ENCODE peak calls at places on chromosomes 12 and 14, in six cellular contexts. F is neural progenitor cell, N is GM23338, Z is PC-3, A is MM.1S, E is hepatocyte. S is an unnamed sample. For H3K79me2, the result is how much of the 10 kb centered on the place peaks cover.

GRCh38 chr14:58793096-58793740 is 155.5 kb downstream of the DACT1 start:
- DNase-seq in F (no peak), N (no peak), Z (peak), A (no peak), E (no peak), S (no peak)

GRCh38 chr14:54637270-54637669 is 70.3 kb downstream of the SAMD4A start:
- DNase-seq in F (no peak), N (no peak), Z (peak), A (no peak), E (no peak), S (no peak)

GRCh38 chr14:69539631-69540410 is 34.9 kb downstream of the CCDC177 start:
- DNase-seq in F (no peak), N (no peak), Z (no peak), A (no peak), E (no peak), S (peak)

GRCh38 chr12:31585271-31585670 is 5.7 kb downstream of the DENND5B start:
- DNase-seq in F (peak), N (no peak), Z (peak), A (no peak), E (no peak), S (peak)

GRCh38 chr12:76025601-76026575 is 5.7 kb downstream of the PHLDA1 start:
- DNase-seq in F (no peak), N (no peak), Z (peak), A (no peak), E (no peak), S (peak)

GRCh38 chr14:81055971-81056370 is 100.5 kb downstream of the TSHR start:
- DNase-seq in F (no peak), N (no peak), Z (no peak), A (no peak), E (no peak), S (no peak)

GRCh38 chr12:46299846-46300245 is 31.0 kb upstream of the SLC38A1 start:
- DNase-seq in F (no peak), N (no peak), Z (no peak), A (no peak), E (no peak), S (no peak)

GRCh38 chr12:99027491-99027890 is 382.4 kb downstream of the APAF1 start:
- DNase-seq in F (no peak), N (no peak), Z (no peak), A (no peak), E (no peak), S (no peak)

GRCh38 chr12:1716911-1717310 is 26.0 kb downstream of the ADIPOR2 start:
- DNase-seq in F (no peak), N (no peak), Z (no peak), A (no peak), E (no peak), S (peak)

GRCh38 chr12:92007787-92008186 is 137.9 kb downstream of the BTG1 start:
- DNase-seq in F (peak), N (peak), Z (no peak), A (no peak), E (no peak), S (no peak)

GRCh38 chr14:86541969-86542368 is 1012.0 kb downstream of the FLRT2 start:
- DNase-seq in F (no peak), N (no peak), Z (no peak), A (peak), E (no peak), S (no peak)

GRCh38 chr14:72155379-72155993 is 223.3 kb downstream of the RGS6 start:
- DNase-seq in F (no peak), N (no peak), Z (no peak), A (no peak), E (no peak), S (no peak)

GRCh38 chr14:68145539-68145938 is 326.0 kb downstream of the RAD51B start:
- DNase-seq in F (no peak), N (no peak), Z (no peak), A (no peak), E (no peak), S (peak)

GRCh38 chr12:83808591-83808990 is 1104.0 kb downstream of the SLC6A15 start:
- DNase-seq in F (no peak), N (no peak), Z (no peak), A (no peak), E (no peak), S (no peak)

GRCh38 chr12:15956413-15957185 is 45.5 kb downstream of the DERA start:
- DNase-seq in F (no peak), N (no peak), Z (peak), A (no peak), E (peak), S (no peak)

GRCh38 chr12:105455250-105455649 is 124.8 kb downstream of the C12orf75 start:
- DNase-seq in F (no peak), N (no peak), Z (peak), A (no peak), E (no peak), S (no peak)

GRCh38 chr12:43277630-43278267 is 274.3 kb downstream of the ADAMTS20 start:
- DNase-seq in F (no peak), N (no peak), Z (peak), A (no peak), E (peak), S (peak)

GRCh38 chr14:105150026-105150367 is 18.6 kb downstream of the JAG2 start:
- DNase-seq in F (no peak), N (no peak), Z (no peak), A (no peak), E (no peak), S (no peak)

GRCh38 chr14:34722723-34723545 is 8.5 kb upstream of the CFL2 start:
- DNase-seq in F (peak), N (peak), Z (peak), A (peak), E (peak), S (peak)

GRCh38 chr14:105526781-105527380 is 498 bp downstream of the TMEM121 start:
- DNase-seq in F (peak), N (peak), Z (no peak), A (no peak), E (peak), S (peak)

GRCh38 chr12:122064780-122065588 is 13.6 kb upstream of the MLXIP start:
- DNase-seq in F (peak), N (no peak), Z (peak), A (no peak), E (peak), S (peak)

GRCh38 chr14:105073720-105074600 is 8.7 kb upstream of the GPR132 start:
- DNase-seq in F (no peak), N (no peak), Z (no peak), A (no peak), E (no peak), S (no peak)

GRCh38 chr12:124913474-124914391 is 717 bp downstream of the UBC start:
- DNase-seq in F (peak), N (peak), Z (peak), A (peak), E (peak), S (peak)

GRCh38 chr12:29991924-29992323 is 208.2 kb upstream of the TMTC1 start:
- DNase-seq in F (no peak), N (no peak), Z (no peak), A (no peak), E (no peak), S (no peak)

GRCh38 chr12:34294137-34294536 is 271.8 kb downstream of the ALG10 start:
- DNase-seq in F (no peak), N (no peak), Z (no peak), A (no peak), E (no peak), S (no peak)

GRCh38 chr14:61841145-61841544 is 78.9 kb downstream of the SNAPC1 start:
- DNase-seq in F (no peak), N (no peak), Z (peak), A (no peak), E (peak), S (peak)

GRCh38 chr12:85835810-85836715 is at the start of gene RASSF9:
- DNase-seq in F (peak), N (peak), Z (peak), A (no peak), E (peak), S (peak)

GRCh38 chr12:101777476-101777875 is 38.2 kb upstream of the SYCP3 start:
- DNase-seq in F (no peak), N (no peak), Z (no peak), A (peak), E (no peak), S (no peak)

GRCh38 chr12:46556105-46556559 is 183.6 kb upstream of the SLC38A2 start:
- DNase-seq in F (no peak), N (no peak), Z (peak), A (peak), E (no peak), S (peak)

GRCh38 chr14:100313464-100314230 is 7.4 kb upstream of the SLC25A29 start:
- DNase-seq in F (no peak), N (no peak), Z (no peak), A (no peak), E (no peak), S (no peak)

GRCh38 chr12:124646385-124647230 is 79.2 kb upstream of the NCOR2 start:
- DNase-seq in F (no peak), N (peak), Z (no peak), A (no peak), E (no peak), S (peak)

GRCh38 chr14:70947739-70948138 is 40.5 kb downstream of the PCNX1 start:
- DNase-seq in F (no peak), N (peak), Z (peak), A (no peak), E (no peak), S (no peak)

GRCh38 chr12:77153706-77154105 is 88.3 kb upstream of the E2F7 start:
- DNase-seq in F (no peak), N (no peak), Z (no peak), A (no peak), E (no peak), S (peak)

GRCh38 chr12:617304-617915 is 45.8 kb downstream of the NINJ2 start:
- DNase-seq in F (no peak), N (no peak), Z (no peak), A (no peak), E (peak), S (no peak)

GRCh38 chr14:58536975-58537374 is 100.8 kb upstream of the DACT1 start:
- DNase-seq in F (no peak), N (no peak), Z (peak), A (no peak), E (no peak), S (no peak)

GRCh38 chr12:20985399-20985798 is 145.6 kb upstream of the SLCO1B1 start:
- DNase-seq in F (no peak), N (no peak), Z (no peak), A (peak), E (no peak), S (no peak)

GRCh38 chr14:63454863-63455622 is 88.1 kb downstream of the PPP2R5E start:
- DNase-seq in F (no peak), N (peak), Z (peak), A (no peak), E (no peak), S (peak)

DNA sequence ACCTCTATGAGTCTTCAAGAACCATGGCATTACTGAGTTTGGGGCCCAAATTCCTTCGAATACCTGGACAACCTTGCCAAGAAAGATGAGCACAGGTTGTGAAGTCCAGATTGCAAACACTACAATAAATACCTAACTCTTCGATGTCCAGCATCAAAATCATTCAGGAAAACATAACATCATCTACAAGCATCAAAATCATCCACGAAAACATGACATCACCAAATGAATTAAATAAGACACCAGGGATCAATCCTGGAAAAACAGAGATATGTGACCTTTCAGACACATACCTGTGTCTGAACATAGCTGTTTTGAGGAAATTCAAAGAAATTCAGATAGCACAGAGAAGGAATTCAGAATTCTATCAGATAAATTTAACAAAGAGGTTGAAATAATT is 262.0 kb upstream of the KITLG start:
- DNase-seq in F (no peak), N (no peak), Z (no peak), A (no peak), E (no peak), S (no peak)
- TF ChIP-seq EZH2 in F (no peak), N (no peak), Z (no peak), A (no peak), E (no peak), S (no peak)

GRCh38 chr14:92539875-92540274 is 26.3 kb downstream of the RIN3 start:
- DNase-seq in F (no peak), N (no peak), Z (no peak), A (no peak), E (no peak), S (no peak)

GRCh38 chr14:92540472-92541048 is 27.0 kb downstream of the RIN3 start:
- DNase-seq in F (no peak), N (peak), Z (peak), A (no peak), E (peak), S (peak)

GRCh38 chr14:92546347-92547053 is 32.9 kb downstream of the RIN3 start:
- DNase-seq in F (no peak), N (no peak), Z (peak), A (no peak), E (no peak), S (peak)

GRCh38 chr14:92542766-92543554 is 29.4 kb downstream of the RIN3 start:
- DNase-seq in F (no peak), N (no peak), Z (no peak), A (no peak), E (no peak), S (no peak)

DNA sequence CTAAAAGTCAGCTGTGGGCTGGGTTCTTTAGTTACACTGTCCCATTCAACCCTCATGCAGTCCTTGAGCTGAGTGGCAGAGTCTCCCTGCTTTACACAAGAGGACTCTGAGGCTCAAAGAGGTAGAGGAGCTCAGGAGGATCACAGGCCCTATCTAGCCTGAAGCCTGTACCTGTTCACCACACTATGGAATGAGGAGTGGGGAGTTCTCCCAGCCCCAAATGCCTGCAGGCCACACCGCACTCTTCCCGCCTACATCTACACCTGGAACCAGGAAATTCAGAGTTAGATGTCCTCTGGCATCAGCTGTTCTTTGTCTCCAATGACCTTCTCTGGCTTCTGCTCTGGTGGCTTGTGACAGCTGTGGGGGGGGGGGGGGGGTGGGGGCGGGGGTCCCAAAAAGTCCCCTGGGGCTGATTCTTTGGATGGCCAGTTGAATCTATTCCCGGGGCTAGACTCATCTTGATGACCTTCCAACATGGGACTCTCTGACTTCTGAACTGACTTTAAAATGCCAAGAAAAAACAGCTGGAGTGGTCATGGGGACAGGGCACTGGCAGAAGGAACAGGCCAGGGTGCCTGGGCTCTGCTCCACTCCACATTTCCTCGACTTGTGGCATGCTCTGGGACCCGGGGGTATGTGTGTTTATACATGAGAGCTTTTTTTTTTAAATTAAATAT is 30.6 kb downstream of the RIN3 start:
- DNase-seq in F (no peak), N (no peak), Z (no peak), A (no peak), E (no peak), S (no peak)
- H3K79me2 ChIP-seq in F (under half), N (under half), Z (under half), A (under half), E (under half), S (half or more)

GRCh38 chr12:25332143-25332542 is 81.4 kb upstream of the KRAS start:
- DNase-seq in F (no peak), N (no peak), Z (no peak), A (peak), E (no peak), S (no peak)

GRCh38 chr12:25326326-25326725 is 75.6 kb upstream of the KRAS start:
- DNase-seq in F (no peak), N (no peak), Z (no peak), A (no peak), E (no peak), S (no peak)

GRCh38 chr12:25324861-25325260 is 74.1 kb upstream of the KRAS start:
- DNase-seq in F (no peak), N (no peak), Z (no peak), A (peak), E (no peak), S (no peak)

GRCh38 chr12:25327321-25327720 is 76.6 kb upstream of the KRAS start:
- DNase-seq in F (no peak), N (no peak), Z (no peak), A (no peak), E (no peak), S (peak)

DNA sequence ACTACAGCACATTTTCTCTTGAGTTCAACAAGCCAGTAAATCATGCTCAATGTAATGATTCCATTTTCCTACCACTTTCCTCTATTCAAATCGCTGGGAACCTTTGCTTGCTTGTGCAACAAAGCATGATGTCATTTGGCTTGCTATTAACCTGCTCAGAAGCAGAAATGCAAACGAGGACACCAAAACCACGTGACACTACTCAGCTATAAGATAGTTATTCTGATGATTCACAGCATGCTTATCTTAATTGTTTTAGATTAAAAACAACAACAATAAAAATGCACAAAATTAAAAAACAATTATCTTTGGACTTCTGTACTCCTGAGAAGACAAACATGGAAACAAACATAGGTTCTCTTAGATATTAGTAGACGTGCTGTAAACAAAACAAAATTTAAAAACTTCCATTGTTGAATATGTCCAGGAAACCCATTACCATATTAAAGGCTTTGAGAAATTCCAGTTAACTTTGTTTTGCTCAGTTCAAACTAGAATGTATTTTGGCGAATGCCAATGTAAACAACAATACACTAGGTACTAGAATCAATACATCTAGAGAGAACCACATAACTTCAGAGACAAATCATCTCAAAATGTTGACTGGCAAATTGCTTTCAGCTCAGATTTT is 77.5 kb upstream of the KRAS start:
- DNase-seq in F (no peak), N (no peak), Z (no peak), A (no peak), E (peak), S (peak)
- TF ChIP-seq EZH2phosphoT487 in F (no peak), N (no peak), Z (no peak), A (no peak), E (no peak), S (no peak)

DNA sequence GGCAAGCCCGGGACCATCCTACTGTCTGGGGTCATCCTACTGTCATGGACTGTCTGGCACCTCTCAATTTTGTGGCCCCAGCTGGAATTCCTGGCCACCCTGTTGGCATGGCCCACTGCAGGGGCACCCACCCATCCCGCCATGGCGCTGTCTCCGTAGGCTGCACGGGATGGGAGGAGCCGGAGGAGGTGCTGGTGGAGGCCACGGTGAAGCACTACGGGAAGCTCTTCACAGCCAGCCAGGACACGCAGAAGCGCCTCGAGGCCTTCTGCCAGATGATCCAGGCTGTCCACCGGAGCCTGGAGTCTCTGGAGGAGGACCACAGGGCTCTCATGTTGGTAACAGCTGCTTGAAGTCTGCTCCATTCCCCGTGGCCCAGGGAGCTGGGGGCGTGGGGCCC is 3.9 kb downstream of the CCDC197 start:
- DNase-seq in F (no peak), N (no peak), Z (no peak), A (no peak), E (no peak), S (peak)
- TF ChIP-seq EZH2 in F (no peak), N (no peak), Z (no peak), A (no peak), E (no peak), S (no peak)

GRCh38 chr12:19458733-19459132 is 19.4 kb downstream of the AEBP2 start:
- DNase-seq in F (no peak), N (no peak), Z (no peak), A (no peak), E (no peak), S (no peak)
- H3K79me2 ChIP-seq in F (half or more), N (half or more), Z (half or more), A (half or more), E (half or more), S (half or more)

GRCh38 chr14:57205953-57206352 is 62.8 kb downstream of the EXOC5 start:
- DNase-seq in F (no peak), N (no peak), Z (no peak), A (no peak), E (no peak), S (no peak)

GRCh38 chr14:57212919-57213318 is 55.8 kb downstream of the EXOC5 start:
- DNase-seq in F (no peak), N (no peak), Z (peak), A (no peak), E (no peak), S (no peak)

DNA sequence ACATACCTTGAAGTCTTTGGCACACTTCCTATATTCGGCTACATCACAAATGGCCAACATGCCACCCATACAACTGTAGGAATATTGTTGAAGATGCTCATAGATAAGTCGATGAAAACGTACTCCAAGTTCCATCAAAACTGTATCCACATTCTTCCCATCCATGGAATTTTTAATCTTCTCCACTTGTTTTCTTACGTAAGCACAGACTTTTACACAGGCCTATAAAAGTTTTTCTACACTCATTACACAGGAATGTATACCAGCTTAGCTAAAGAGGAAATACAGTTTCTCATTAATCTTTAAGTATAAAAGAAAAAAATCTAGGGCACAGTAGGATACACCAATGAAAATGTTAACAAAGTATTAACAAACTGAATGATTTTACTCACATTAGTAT is 59.1 kb downstream of the EXOC5 start:
- DNase-seq in F (no peak), N (no peak), Z (peak), A (no peak), E (no peak), S (peak)
- TF ChIP-seq EZH2phosphoT487 in F (no peak), N (no peak), Z (no peak), A (no peak), E (no peak), S (no peak)